ENCODE peak calls at places on chromosomes 12 and 14, in nine cellular contexts. X, E, Z, I, U, K, A, L and S are unnamed samples.

GRCh38 chr14:62168564-62169155 is 406.4 kb downstream of the SNAPC1 start:
- DNase-seq in X (no peak), L (peak), Z (no peak), U (no peak), I (no peak), A (no peak), E (no peak), K (no peak), S (no peak)

GRCh38 chr14:33647385-33647786 is 303.5 kb downstream of the EGLN3 start:
- DNase-seq in Z (no peak), E (no peak), X (no peak), K (no peak), A (no peak), I (no peak), L (peak), U (no peak), S (no peak)

GRCh38 chr14:42130809-42131208 is 524.1 kb downstream of the LRFN5 start:
- DNase-seq in L (no peak), A (no peak), X (no peak), U (no peak), K (no peak), E (no peak), Z (no peak), I (no peak), S (no peak)

GRCh38 chr12:34219046-34219770 is 196.9 kb downstream of the ALG10 start:
- DNase-seq in E (no peak), X (no peak), U (no peak), Z (no peak), A (no peak), I (no peak), L (peak), K (no peak), S (no peak)

GRCh38 chr14:21014761-21015190 is 10.1 kb downstream of the NDRG2 start:
- DNase-seq in L (peak), Z (peak), E (peak), I (peak), X (peak), U (peak), K (peak), A (peak), S (peak)

GRCh38 chr14:94045563-94046345 is 19.6 kb downstream of the OTUB2 start:
- DNase-seq in L (no peak), U (no peak), K (no peak), Z (no peak), A (no peak), X (no peak), I (no peak), E (no peak), S (no peak)

GRCh38 chr14:103006106-103006505 is 51.2 kb downstream of the CDC42BPB start:
- DNase-seq in K (no peak), Z (no peak), U (no peak), A (no peak), L (no peak), X (no peak), E (no peak), I (no peak), S (no peak)

GRCh38 chr14:23137221-23138172 is 18.4 kb upstream of the CEBPE start:
- DNase-seq in I (no peak), L (no peak), A (no peak), Z (no peak), X (no peak), K (no peak), E (peak), U (no peak), S (no peak)

GRCh38 chr14:32507029-32507984 is 178.2 kb downstream of the AKAP6 start:
- DNase-seq in X (no peak), Z (no peak), E (no peak), A (no peak), L (peak), K (no peak), I (no peak), U (no peak), S (no peak)

GRCh38 chr12:10363922-10364838 is 25.7 kb downstream of the KLRK1 start:
- DNase-seq in X (no peak), Z (no peak), L (peak), K (peak), I (peak), E (no peak), A (no peak), U (no peak), S (peak)

GRCh38 chr14:47277703-47278102 is 397.7 kb downstream of the MDGA2 start:
- DNase-seq in E (no peak), L (peak), X (no peak), Z (no peak), K (no peak), A (no peak), I (no peak), U (no peak), S (no peak)

GRCh38 chr12:96164951-96165858 is 29.0 kb upstream of the ELK3 start:
- DNase-seq in A (no peak), K (no peak), X (no peak), Z (no peak), U (no peak), I (no peak), L (no peak), E (no peak), S (no peak)

GRCh38 chr14:54362759-54363437 is 33.9 kb upstream of the CDKN3 start:
- DNase-seq in X (no peak), A (no peak), K (no peak), I (no peak), E (no peak), Z (no peak), U (no peak), L (peak), S (no peak)